ENCODE peak calls at places on chromosomes 13 and 19, in six cellular contexts. F is left lung, R is fibroblast of the conjunctiva, X is GM19239, C is DMS 273 treated with DMSO at 0.1 percent for 48 hours, U is GM23248. Z is an unnamed sample.

GRCh38 chr19:29564574-29565005 is 38.8 kb downstream of the VSTM2B start:
- DNase-seq in F (no peak), R (no peak), X (no peak), C (no peak), U (no peak), Z (no peak)

GRCh38 chr19:14450168-14450874 is 17.2 kb downstream of the PKN1 start:
- DNase-seq in F (peak), R (no peak), X (no peak), C (no peak), U (peak), Z (peak)

GRCh38 chr19:34972163-34972705 is 8.2 kb upstream of the ZNF792 start:
- DNase-seq in F (no peak), R (no peak), X (no peak), C (no peak), U (no peak), Z (no peak)

GRCh38 chr13:39998166-39998565 is 342.7 kb downstream of the COG6 start:
- DNase-seq in F (no peak), R (no peak), X (no peak), C (no peak), U (no peak), Z (no peak)

GRCh38 chr19:12766051-12766521 is 9.3 kb downstream of the HOOK2 start:
- DNase-seq in F (peak), R (no peak), X (peak), C (peak), U (peak), Z (no peak)

GRCh38 chr13:110506859-110507566 is 54.5 kb downstream of the RAB20 start:
- DNase-seq in F (no peak), R (peak), X (no peak), C (no peak), U (no peak), Z (no peak)

GRCh38 chr19:13430790-13431582 is 75.3 kb downstream of the CACNA1A start:
- DNase-seq in F (no peak), R (peak), X (peak), C (no peak), U (peak), Z (peak)

GRCh38 chr19:50191270-50191669 is 12.2 kb upstream of the MYH14 start:
- DNase-seq in F (no peak), R (no peak), X (no peak), C (no peak), U (no peak), Z (no peak)

GRCh38 chr19:3986260-3987041 is 1.2 kb upstream of the EEF2 start:
- DNase-seq in F (no peak), R (peak), X (no peak), C (peak), U (peak), Z (peak)

GRCh38 chr19:38657633-38658222 is 10.3 kb downstream of the ACTN4 start:
- DNase-seq in F (no peak), R (peak), X (no peak), C (no peak), U (peak), Z (no peak)

GRCh38 chr19:920051-920857 is 3.1 kb downstream of the KISS1R start:
- DNase-seq in F (no peak), R (no peak), X (no peak), C (no peak), U (peak), Z (no peak)

GRCh38 chr13:110850840-110851239 is 64.0 kb downstream of the ANKRD10 start:
- DNase-seq in F (no peak), R (no peak), X (no peak), C (no peak), U (no peak), Z (no peak)

GRCh38 chr13:112168771-112169170 is 101.8 kb downstream of the SOX1 start:
- DNase-seq in F (no peak), R (no peak), X (no peak), C (no peak), U (no peak), Z (no peak)

GRCh38 chr13:29594310-29594709 is 1.2 kb downstream of the SLC7A1 start:
- DNase-seq in F (no peak), R (peak), X (peak), C (peak), U (peak), Z (peak)

GRCh38 chr13:106095406-106095805 is 440.1 kb downstream of the EFNB2 start:
- DNase-seq in F (no peak), R (no peak), X (no peak), C (no peak), U (no peak), Z (no peak)

GRCh38 chr13:98026457-98026857 is 73.0 kb downstream of the IPO5 start:
- DNase-seq in F (no peak), R (no peak), X (no peak), C (no peak), U (peak), Z (no peak)

GRCh38 chr19:35846038-35846668 is 6.2 kb downstream of the NPHS1 start:
- DNase-seq in F (peak), R (no peak), X (no peak), C (no peak), U (peak), Z (no peak)

GRCh38 chr13:46173656-46174055 is 8.3 kb downstream of the LCP1 start:
- DNase-seq in F (no peak), R (no peak), X (no peak), C (no peak), U (no peak), Z (peak)

GRCh38 chr19:50563597-50563996 is 4.6 kb downstream of the LRRC4B start:
- DNase-seq in F (no peak), R (no peak), X (no peak), C (no peak), U (no peak), Z (no peak)

GRCh38 chr19:9552902-9553301 is 14.5 kb upstream of the ZNF426 start:
- DNase-seq in F (no peak), R (no peak), X (no peak), C (no peak), U (no peak), Z (no peak)

GRCh38 chr19:38417544-38418506 is 8.2 kb downstream of the RASGRP4 start:
- DNase-seq in F (peak), R (no peak), X (peak), C (peak), U (peak), Z (peak)